ENCODE peak calls at places on chromosomes 7 and 10, in six cellular contexts. One of them, this sample, is unnamed.

GRCh38 chr10:122877264-122877663 is 2.1 kb downstream of the FAM24B start:
- DNase-seq in mesendoderm: peak; percentile 91
- DNase-seq in IMR-90: no peak
- DNase-seq in H9: no peak
- DNase-seq in neuronal stem cell: no peak
- DNase-seq in H1: no peak
- DNase-seq in this sample: no peak

GRCh38 chr10:43160919-43161251 is 22.6 kb downstream of the CSGALNACT2 start:
- DNase-seq in mesendoderm: no peak
- DNase-seq in IMR-90: no peak
- DNase-seq in H9: no peak
- DNase-seq in neuronal stem cell: no peak
- DNase-seq in H1: no peak
- DNase-seq in this sample: no peak

GRCh38 chr10:30736685-30737232 is 107.2 kb upstream of the LYZL2 start:
- DNase-seq in mesendoderm: peak; percentile 32
- DNase-seq in IMR-90: peak; percentile 100
- DNase-seq in H9: no peak
- DNase-seq in neuronal stem cell: no peak
- DNase-seq in H1: no peak
- DNase-seq in this sample: peak; percentile 100

GRCh38 chr10:116331815-116332214 is 7.6 kb downstream of the CCDC172 start:
- DNase-seq in mesendoderm: no peak
- DNase-seq in IMR-90: no peak
- DNase-seq in H9: no peak
- DNase-seq in neuronal stem cell: no peak
- DNase-seq in H1: no peak
- DNase-seq in this sample: no peak

GRCh38 chr10:78231930-78232329 is 198.3 kb downstream of the RPS24 start:
- DNase-seq in mesendoderm: peak; percentile 43
- DNase-seq in IMR-90: no peak
- DNase-seq in H9: peak; percentile 34
- DNase-seq in neuronal stem cell: no peak
- DNase-seq in H1: no peak
- DNase-seq in this sample: peak; percentile 22

GRCh38 chr7:7696458-7697119 is 21.8 kb downstream of the RPA3 start:
- DNase-seq in mesendoderm: no peak
- DNase-seq in IMR-90: peak; percentile 51
- DNase-seq in H9: no peak
- DNase-seq in neuronal stem cell: no peak
- DNase-seq in H1: no peak
- DNase-seq in this sample: peak; percentile 82

GRCh38 chr7:66556549-66557213 is 72.0 kb upstream of the KCTD7 start:
- DNase-seq in mesendoderm: no peak
- DNase-seq in IMR-90: no peak
- DNase-seq in H9: no peak
- DNase-seq in neuronal stem cell: no peak
- DNase-seq in H1: no peak
- DNase-seq in this sample: no peak

GRCh38 chr10:28220811-28221210 is 82.1 kb downstream of the MPP7 start:
- DNase-seq in mesendoderm: no peak
- DNase-seq in IMR-90: no peak
- DNase-seq in H9: no peak
- DNase-seq in neuronal stem cell: no peak
- DNase-seq in H1: no peak
- DNase-seq in this sample: no peak

GRCh38 chr10:12500406-12501303 is 151.3 kb downstream of the CAMK1D start:
- DNase-seq in mesendoderm: no peak
- DNase-seq in IMR-90: no peak
- DNase-seq in H9: no peak
- DNase-seq in neuronal stem cell: no peak
- DNase-seq in H1: peak; percentile 19
- DNase-seq in this sample: peak; percentile 61

GRCh38 chr7:135800560-135800959 is 51.9 kb upstream of the FAM180A start:
- DNase-seq in mesendoderm: peak; percentile 40
- DNase-seq in IMR-90: no peak
- DNase-seq in H9: peak; percentile 48
- DNase-seq in neuronal stem cell: no peak
- DNase-seq in H1: peak; percentile 51
- DNase-seq in this sample: no peak

GRCh38 chr7:24283900-24284698 is at the start of gene NPY:
- DNase-seq in mesendoderm: peak; percentile 44
- DNase-seq in IMR-90: no peak
- DNase-seq in H9: peak; percentile 33
- DNase-seq in neuronal stem cell: no peak
- DNase-seq in H1: peak; percentile 71
- DNase-seq in this sample: peak; percentile 64

GRCh38 chr7:48943279-48943990 is 19.1 kb downstream of the CDC14C start:
- DNase-seq in mesendoderm: no peak
- DNase-seq in IMR-90: no peak
- DNase-seq in H9: no peak
- DNase-seq in neuronal stem cell: no peak
- DNase-seq in H1: no peak
- DNase-seq in this sample: no peak

GRCh38 chr10:17527530-17528146 is 73.2 kb upstream of the ST8SIA6 start:
- DNase-seq in mesendoderm: peak; percentile 53
- DNase-seq in IMR-90: peak; percentile 89
- DNase-seq in H9: peak; percentile 31
- DNase-seq in neuronal stem cell: no peak
- DNase-seq in H1: no peak
- DNase-seq in this sample: peak; percentile 42

GRCh38 chr7:64643567-64643966 is 22.4 kb upstream of the ZNF107 start:
- DNase-seq in mesendoderm: no peak
- DNase-seq in IMR-90: no peak
- DNase-seq in H9: no peak
- DNase-seq in neuronal stem cell: no peak
- DNase-seq in H1: no peak
- DNase-seq in this sample: no peak

GRCh38 chr7:151251328-151251925 is 2.9 kb upstream of the SMARCD3 start:
- DNase-seq in mesendoderm: no peak
- DNase-seq in IMR-90: peak; percentile 66
- DNase-seq in H9: no peak
- DNase-seq in neuronal stem cell: peak; percentile 23
- DNase-seq in H1: peak; percentile 62
- DNase-seq in this sample: peak; percentile 62

GRCh38 chr7:157431173-157431950 is 94.6 kb downstream of the DNAJB6 start:
- DNase-seq in mesendoderm: no peak
- DNase-seq in IMR-90: no peak
- DNase-seq in H9: no peak
- DNase-seq in neuronal stem cell: no peak
- DNase-seq in H1: peak; percentile 44
- DNase-seq in this sample: no peak

GRCh38 chr7:66330961-66331360 is 125.8 kb downstream of the TPST1 start:
- DNase-seq in mesendoderm: no peak
- DNase-seq in IMR-90: peak; percentile 52
- DNase-seq in H9: no peak
- DNase-seq in neuronal stem cell: no peak
- DNase-seq in H1: no peak
- DNase-seq in this sample: peak; percentile 42

GRCh38 chr7:47407821-47408674 is 173.9 kb downstream of the TNS3 start:
- DNase-seq in mesendoderm: no peak
- DNase-seq in IMR-90: no peak
- DNase-seq in H9: no peak
- DNase-seq in neuronal stem cell: no peak
- DNase-seq in H1: no peak
- DNase-seq in this sample: no peak

GRCh38 chr10:102133373-102134195 is 744 bp downstream of the PPRC1 start:
- DNase-seq in mesendoderm: peak; percentile 84
- DNase-seq in IMR-90: peak; percentile 70
- DNase-seq in H9: no peak
- DNase-seq in neuronal stem cell: peak; percentile 45
- DNase-seq in H1: peak; percentile 74
- DNase-seq in this sample: peak; percentile 85

GRCh38 chr7:4175346-4175973 is 506.6 kb upstream of the FOXK1 start:
- DNase-seq in mesendoderm: no peak
- DNase-seq in IMR-90: no peak
- DNase-seq in H9: no peak
- DNase-seq in neuronal stem cell: no peak
- DNase-seq in H1: no peak
- DNase-seq in this sample: no peak

GRCh38 chr7:77415822-77416620 is at the start of gene GSAP:
- DNase-seq in mesendoderm: peak; percentile 19
- DNase-seq in IMR-90: no peak
- DNase-seq in H9: peak; percentile 62
- DNase-seq in neuronal stem cell: peak; percentile 26
- DNase-seq in H1: peak; percentile 75
- DNase-seq in this sample: peak; percentile 43

GRCh38 chr10:77084431-77085144 is 553.0 kb downstream of the KCNMA1 start:
- DNase-seq in mesendoderm: no peak
- DNase-seq in IMR-90: no peak
- DNase-seq in H9: no peak
- DNase-seq in neuronal stem cell: no peak
- DNase-seq in H1: no peak
- DNase-seq in this sample: no peak

GRCh38 chr7:44108768-44109750 is 4.9 kb downstream of the AEBP1 start:
- DNase-seq in mesendoderm: no peak
- DNase-seq in IMR-90: no peak
- DNase-seq in H9: no peak
- DNase-seq in neuronal stem cell: no peak
- DNase-seq in H1: no peak
- DNase-seq in this sample: no peak

GRCh38 chr7:111784311-111784710 is 222.0 kb upstream of the IMMP2L start:
- DNase-seq in mesendoderm: no peak
- DNase-seq in IMR-90: no peak
- DNase-seq in H9: no peak
- DNase-seq in neuronal stem cell: no peak
- DNase-seq in H1: no peak
- DNase-seq in this sample: no peak

GRCh38 chr7:134886353-134887057 is 99.8 kb upstream of the AGBL3 start:
- DNase-seq in mesendoderm: peak; percentile 52
- DNase-seq in IMR-90: peak; percentile 80
- DNase-seq in H9: no peak
- DNase-seq in neuronal stem cell: no peak
- DNase-seq in H1: no peak
- DNase-seq in this sample: peak; percentile 86

GRCh38 chr10:67735430-67735829 is 39.4 kb upstream of the CTNNA3 start:
- DNase-seq in mesendoderm: no peak
- DNase-seq in IMR-90: no peak
- DNase-seq in H9: no peak
- DNase-seq in neuronal stem cell: no peak
- DNase-seq in H1: no peak
- DNase-seq in this sample: no peak

GRCh38 chr10:116721991-116722392 is 20.4 kb downstream of the HSPA12A start:
- DNase-seq in mesendoderm: no peak
- DNase-seq in IMR-90: peak; percentile 78
- DNase-seq in H9: no peak
- DNase-seq in neuronal stem cell: no peak
- DNase-seq in H1: no peak
- DNase-seq in this sample: peak; percentile 49

GRCh38 chr7:1523838-1524237 is 6.7 kb upstream of the MAFK start:
- DNase-seq in mesendoderm: no peak
- DNase-seq in IMR-90: no peak
- DNase-seq in H9: no peak
- DNase-seq in neuronal stem cell: no peak
- DNase-seq in H1: no peak
- DNase-seq in this sample: no peak
- H2BK15ac ChIP-seq in mesendoderm: no peak overlapping the region
- H2BK15ac ChIP-seq in IMR-90: no peak overlapping the region
- H2BK15ac ChIP-seq in H9: no peak overlapping the region
- H2BK15ac ChIP-seq in neuronal stem cell: peak overlapping the region; percentile 89
- H2BK15ac ChIP-seq in H1: no peak overlapping the region
- H2BK15ac ChIP-seq in this sample: no peak overlapping the region

DNA sequence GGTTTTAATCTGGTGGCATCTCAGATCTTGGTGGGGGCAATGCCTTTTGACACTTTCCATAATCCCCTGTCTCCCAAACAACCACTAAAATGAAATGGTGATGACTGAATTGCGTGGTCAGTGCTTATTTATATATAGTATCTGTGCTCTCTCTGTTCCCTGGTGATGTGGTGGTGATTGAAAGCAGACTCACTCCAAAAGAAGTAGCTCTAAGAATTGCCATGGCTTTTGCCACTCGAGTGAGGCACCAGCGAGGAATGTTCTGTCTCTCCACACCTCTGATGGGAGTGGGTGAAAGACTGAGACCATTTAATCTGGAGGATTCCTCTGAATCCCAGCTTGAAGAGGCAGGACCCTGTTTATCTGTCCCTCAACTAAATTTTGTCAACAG is 2.8 kb downstream of the DUSP5 start:
- DNase-seq in mesendoderm: peak; percentile 73
- DNase-seq in IMR-90: peak; percentile 81
- DNase-seq in H9: no peak
- DNase-seq in neuronal stem cell: no peak
- DNase-seq in H1: no peak
- DNase-seq in this sample: peak; percentile 94
- H3K4me2 ChIP-seq in mesendoderm: peak overlapping the region; percentile 35
- H3K4me2 ChIP-seq in IMR-90: peak overlapping the region; percentile 100
- H3K4me2 ChIP-seq in H9: peak overlapping the region; percentile 47
- H3K4me2 ChIP-seq in neuronal stem cell: no peak overlapping the region
- H3K4me2 ChIP-seq in H1: peak overlapping the region; percentile 79
- H3K4me2 ChIP-seq in this sample: peak overlapping the region; percentile 49

DNA sequence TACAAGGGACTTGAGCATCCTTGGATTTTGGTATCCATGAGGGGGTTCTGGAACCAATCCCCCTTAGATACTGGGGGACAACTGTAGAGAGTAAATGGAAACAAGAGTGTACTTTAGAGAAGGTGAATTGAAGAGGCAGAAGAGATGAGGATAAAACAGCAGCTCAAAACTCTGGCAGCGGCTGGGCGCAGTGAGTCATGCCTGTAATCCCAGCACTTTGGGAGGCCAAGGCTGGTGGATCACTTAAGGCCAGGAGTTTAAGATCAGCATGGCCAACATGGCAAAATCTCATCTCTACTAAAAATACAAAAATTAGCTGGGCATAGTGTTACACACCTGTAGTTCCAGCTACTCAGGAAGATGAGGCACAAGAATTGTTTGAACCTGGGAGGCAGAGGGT is 218.7 kb downstream of the GALNT17 start:
- DNase-seq in mesendoderm: no peak
- DNase-seq in IMR-90: no peak
- DNase-seq in H9: no peak
- DNase-seq in neuronal stem cell: no peak
- DNase-seq in H1: no peak
- DNase-seq in this sample: no peak
- H2BK15ac ChIP-seq in mesendoderm: no peak overlapping the region
- H2BK15ac ChIP-seq in IMR-90: no peak overlapping the region
- H2BK15ac ChIP-seq in H9: no peak overlapping the region
- H2BK15ac ChIP-seq in neuronal stem cell: no peak overlapping the region
- H2BK15ac ChIP-seq in H1: no peak overlapping the region
- H2BK15ac ChIP-seq in this sample: no peak overlapping the region

GRCh38 chr10:82925547-82925946 is 1050.6 kb downstream of the NRG3 start:
- DNase-seq in mesendoderm: no peak
- DNase-seq in IMR-90: no peak
- DNase-seq in H9: no peak
- DNase-seq in neuronal stem cell: no peak
- DNase-seq in H1: no peak
- DNase-seq in this sample: peak; percentile 30
- H3K4me2 ChIP-seq in mesendoderm: no peak overlapping the region
- H3K4me2 ChIP-seq in IMR-90: no peak overlapping the region
- H3K4me2 ChIP-seq in H9: no peak overlapping the region
- H3K4me2 ChIP-seq in neuronal stem cell: no peak overlapping the region
- H3K4me2 ChIP-seq in H1: no peak overlapping the region
- H3K4me2 ChIP-seq in this sample: no peak overlapping the region

GRCh38 chr7:114418117-114418516 is 3.5 kb downstream of the FOXP2 start:
- DNase-seq in mesendoderm: no peak
- DNase-seq in IMR-90: no peak
- DNase-seq in H9: no peak
- DNase-seq in neuronal stem cell: no peak
- DNase-seq in H1: no peak
- DNase-seq in this sample: no peak
- H2BK15ac ChIP-seq in mesendoderm: no peak overlapping the region
- H2BK15ac ChIP-seq in IMR-90: no peak overlapping the region
- H2BK15ac ChIP-seq in H9: no peak overlapping the region
- H2BK15ac ChIP-seq in neuronal stem cell: no peak overlapping the region
- H2BK15ac ChIP-seq in H1: no peak overlapping the region
- H2BK15ac ChIP-seq in this sample: no peak overlapping the region